ENCODE peak calls at places on chromosomes 5 and 9, in seven cellular contexts. V is left ventricle myocardium inferior, E is ovary, Y is tibial nerve, O is uterus, T is mesendoderm, W is GM23248. L is an unnamed sample.

GRCh38 chr9:130433168-130433946 is 11.4 kb upstream of the ASS1 start:
- DNase-seq in V (peak; percentile 44), O (peak; percentile 50), Y (no peak), E (peak; percentile 75), W (peak; percentile 82), T (peak; percentile 69), L (no peak)

GRCh38 chr9:98951967-98952366 is 8.3 kb downstream of the COL15A1 start:
- DNase-seq in V (no peak), W (no peak), E (no peak), T (no peak), O (no peak), Y (no peak), L (no peak)

GRCh38 chr9:20394928-20395327 is 227.4 kb downstream of the MLLT3 start:
- DNase-seq in E (no peak), Y (no peak), V (no peak), T (peak; percentile 27), O (no peak), W (no peak), L (no peak)

GRCh38 chr5:170430256-170430655 is 41.1 kb upstream of the KCNMB1 start:
- DNase-seq in E (no peak), O (no peak), W (no peak), Y (no peak), V (no peak), T (no peak), L (no peak)

GRCh38 chr5:64166201-64166959 is 737 bp downstream of the RNF180 start:
- DNase-seq in E (no peak), V (no peak), W (no peak), Y (no peak), T (peak; percentile 38), O (no peak), L (no peak)

GRCh38 chr5:143882520-143882919 is 70.6 kb downstream of the HMHB1 start:
- DNase-seq in V (no peak), E (no peak), Y (no peak), O (no peak), W (peak; percentile 31), T (peak; percentile 44), L (no peak)

GRCh38 chr5:141492168-141492885 is 3.4 kb downstream of the PCDHGC5 start:
- DNase-seq in W (no peak), V (no peak), Y (no peak), O (no peak), E (no peak), T (no peak), L (no peak)

GRCh38 chr5:61386062-61386800 is 54.2 kb downstream of the ZSWIM6 start:
- DNase-seq in W (no peak), E (no peak), Y (no peak), T (no peak), V (no peak), O (no peak), L (no peak)

GRCh38 chr9:32378496-32378895 is 5.9 kb upstream of the ACO1 start:
- DNase-seq in E (no peak), O (no peak), T (peak; percentile 86), Y (peak; percentile 56), V (no peak), W (peak; percentile 81), L (no peak)

GRCh38 chr9:131530546-131530929 is 525 bp downstream of the UCK1 start:
- DNase-seq in O (peak; percentile 26), Y (peak; percentile 33), E (peak; percentile 64), V (peak; percentile 32), W (peak; percentile 73), T (peak; percentile 73), L (no peak)

GRCh38 chr5:179115307-179115706 is 55.1 kb downstream of the ZNF354C start:
- DNase-seq in V (no peak), E (no peak), O (no peak), W (no peak), T (no peak), Y (no peak), L (no peak)

GRCh38 chr9:84669293-84670105 is at the start of gene NTRK2:
- DNase-seq in O (no peak), T (peak; percentile 60), E (peak; percentile 63), W (peak; percentile 62), V (peak; percentile 36), Y (peak; percentile 19), L (peak; percentile 50)

GRCh38 chr5:116482394-116482793 is 92.2 kb downstream of the SEMA6A start:
- DNase-seq in E (no peak), Y (no peak), O (no peak), V (no peak), T (no peak), W (peak; percentile 65), L (no peak)

GRCh38 chr9:95167998-95168397 is 149.5 kb downstream of the FANCC start:
- DNase-seq in O (no peak), V (no peak), E (no peak), Y (peak; percentile 88), T (peak; percentile 95), W (peak; percentile 89), L (no peak)

GRCh38 chr5:174872271-174872670 is 147.9 kb downstream of the MSX2 start:
- DNase-seq in O (no peak), E (no peak), T (no peak), V (no peak), Y (no peak), W (no peak), L (no peak)

GRCh38 chr9:109734814-109735213 is 45.2 kb upstream of the PALM2AKAP2 start:
- DNase-seq in W (no peak), E (no peak), V (no peak), T (no peak), O (no peak), Y (no peak), L (no peak)

GRCh38 chr9:127187231-127187956 is 65.0 kb upstream of the ANGPTL2 start:
- DNase-seq in O (peak; percentile 79), T (no peak), E (peak; percentile 80), Y (peak; percentile 83), V (peak; percentile 54), W (peak; percentile 99), L (no peak)

GRCh38 chr5:5276471-5276870 is 136.3 kb downstream of the ADAMTS16 start:
- DNase-seq in V (no peak), W (no peak), E (no peak), O (no peak), Y (no peak), T (no peak), L (no peak)

GRCh38 chr5:53259176-53259575 is 149.6 kb upstream of the MOCS2 start:
- DNase-seq in V (no peak), Y (no peak), W (no peak), O (no peak), T (no peak), E (no peak), L (no peak)

GRCh38 chr5:75640826-75641225 is 29.6 kb downstream of the ANKDD1B start:
- DNase-seq in V (no peak), Y (no peak), W (peak; percentile 32), O (no peak), T (no peak), E (no peak), L (no peak)

GRCh38 chr5:75639912-75640311 is 28.7 kb downstream of the ANKDD1B start:
- DNase-seq in T (no peak), E (no peak), Y (no peak), O (no peak), W (no peak), V (no peak), L (no peak)

DNA sequence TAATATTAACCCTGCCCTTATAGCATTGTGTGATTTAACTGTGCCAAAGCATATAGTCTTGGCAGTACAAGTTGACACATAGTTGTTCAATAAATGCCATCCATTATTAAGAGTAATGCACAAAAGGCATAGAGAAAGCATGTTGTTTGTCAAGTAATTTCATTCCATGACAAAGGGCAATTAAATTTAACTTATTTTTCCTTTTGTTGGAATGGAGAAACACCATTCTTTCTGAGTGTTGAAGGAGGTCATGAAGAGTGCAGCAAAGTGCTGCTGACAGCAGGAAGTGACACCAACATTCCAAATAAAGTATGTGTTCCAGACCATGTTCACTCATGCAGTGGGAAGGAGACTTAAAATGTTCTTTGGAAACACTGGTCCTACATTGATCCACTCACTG is 29.1 kb downstream of the ANKDD1B start:
- DNase-seq in E (no peak), W (peak; percentile 88), O (no peak), Y (no peak), V (no peak), T (no peak), L (no peak)
- H3K27ac ChIP-seq in E (no peak overlapping the region), W (peak overlapping the region; percentile 69), O (no peak overlapping the region), Y (no peak overlapping the region), V (no peak overlapping the region), T (no peak overlapping the region), L (no peak overlapping the region)

DNA sequence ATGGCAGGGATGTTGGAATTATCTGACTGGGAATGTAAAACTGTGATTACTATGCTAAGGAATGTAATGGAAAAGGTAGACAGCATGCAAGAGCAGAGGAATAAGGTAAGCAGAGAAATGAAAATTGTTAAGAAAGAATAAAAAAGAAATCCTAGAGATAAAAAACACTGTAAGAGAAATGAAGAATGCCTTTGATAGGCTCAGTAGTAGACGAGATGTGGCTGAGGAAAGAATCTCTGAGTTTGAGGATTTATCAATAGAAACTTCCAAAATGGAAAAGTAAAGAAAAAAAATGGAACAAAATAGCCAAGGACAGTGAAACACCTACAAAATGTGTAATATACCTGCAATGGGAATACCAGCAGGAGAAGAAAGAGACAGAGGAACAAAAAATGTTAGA is 468.5 kb upstream of the PIK3R1 start:
- DNase-seq in W (no peak), T (no peak), V (no peak), O (no peak), Y (no peak), E (no peak), L (no peak)
- H3K27ac ChIP-seq in W (no peak overlapping the region), T (no peak overlapping the region), V (no peak overlapping the region), O (no peak overlapping the region), Y (no peak overlapping the region), E (no peak overlapping the region), L (no peak overlapping the region)

DNA sequence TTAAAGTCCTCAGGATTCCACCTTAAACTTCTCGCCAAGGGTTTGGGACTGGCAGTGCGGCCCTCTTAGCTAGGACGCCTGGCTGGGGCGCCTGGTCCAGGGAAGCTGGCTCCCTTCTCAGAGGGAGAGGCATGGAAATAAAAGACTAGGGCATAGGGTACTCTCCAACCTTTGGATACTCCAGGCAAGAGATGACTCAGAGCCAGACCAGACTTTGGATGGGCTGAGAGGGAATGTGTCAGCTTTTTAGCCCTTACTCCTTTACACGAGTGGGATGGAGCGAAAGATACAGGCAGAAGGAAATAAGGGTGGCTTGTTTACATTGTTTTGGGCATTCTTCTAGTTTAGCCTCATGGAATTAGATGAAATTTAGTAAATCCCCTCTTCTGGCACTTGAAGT is 48.2 kb downstream of the IL31RA start:
- DNase-seq in O (no peak), E (no peak), T (no peak), W (peak; percentile 81), Y (no peak), V (no peak), L (no peak)
- H3K27ac ChIP-seq in O (no peak overlapping the region), E (no peak overlapping the region), T (no peak overlapping the region), W (no peak overlapping the region), Y (no peak overlapping the region), V (no peak overlapping the region), L (no peak overlapping the region)

DNA sequence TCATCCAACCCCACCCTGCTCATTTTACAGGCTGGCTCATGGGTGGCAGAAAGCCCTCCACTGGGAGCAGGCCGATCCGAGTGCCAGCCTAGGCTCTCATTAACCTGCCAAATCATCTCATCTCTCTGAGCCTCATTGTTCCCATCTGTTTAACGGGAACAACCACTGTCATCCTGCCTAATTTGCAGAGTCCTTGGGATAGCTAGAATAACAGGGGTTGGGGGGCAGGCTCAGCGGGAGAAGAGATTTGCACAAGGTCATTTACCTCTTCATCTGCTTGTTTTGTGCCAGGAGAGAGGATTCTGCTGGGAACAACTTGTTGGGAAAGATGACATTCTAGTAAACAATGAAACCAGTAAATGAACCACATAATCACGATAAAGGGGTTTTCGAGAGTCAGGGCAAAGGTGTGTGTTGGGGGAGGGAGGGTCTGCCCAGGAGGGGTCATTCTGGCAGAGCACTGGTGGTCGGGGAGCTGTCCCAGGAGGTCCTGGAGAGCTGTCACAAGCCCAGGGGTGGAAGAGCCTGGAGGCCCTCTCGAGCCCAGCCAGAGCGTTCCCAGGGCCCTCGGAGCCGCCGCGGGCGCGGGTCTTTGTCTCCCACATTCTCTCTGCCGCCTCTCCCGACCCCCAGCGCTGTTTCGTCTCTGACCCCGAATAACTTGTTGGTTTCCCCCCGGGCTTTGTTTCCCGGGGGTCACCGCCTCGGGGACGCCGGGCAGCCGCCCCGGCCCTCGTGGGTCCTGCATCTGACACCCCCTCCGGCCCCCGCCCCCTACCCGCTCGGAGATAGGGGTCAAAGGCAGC is 22.8 kb upstream of the NDST1 start:
- DNase-seq in O (no peak), E (no peak), V (no peak), T (peak; percentile 54), W (peak; percentile 38), Y (no peak), L (no peak)
- H3K27ac ChIP-seq in O (peak overlapping the region; percentile 86), E (peak overlapping the region; percentile 87), V (peak overlapping the region; percentile 98), T (peak overlapping the region; percentile 98), W (peak overlapping the region; percentile 88), Y (peak overlapping the region; percentile 99), L (peak overlapping the region; percentile 91)

L was measured in substantia nigra.